ENCODE peak calls at places on chromosomes 16 and 17, in seven cellular contexts. N, D, H, C, P, F and I are unnamed samples.

GRCh38 chr17:79838541-79839274 is 532 bp downstream of the CBX4 start:
- DNase-seq in F (peak), D (peak), P (peak), H (peak), N (no peak), C (no peak), I (peak)

GRCh38 chr17:67845374-67845773 is 20.1 kb downstream of the BPTF start:
- DNase-seq in P (no peak), H (no peak), N (no peak), C (no peak), F (no peak), D (no peak), I (no peak)

GRCh38 chr16:23505942-23506605 is 4.2 kb downstream of the GGA2 start:
- DNase-seq in P (no peak), D (no peak), F (no peak), N (no peak), H (no peak), C (no peak), I (no peak)

GRCh38 chr17:21164226-21165019 is 37.7 kb downstream of the DHRS7B start:
- DNase-seq in N (no peak), D (no peak), P (no peak), F (no peak), H (no peak), C (no peak), I (no peak)

GRCh38 chr16:55543470-55543869 is 23.0 kb upstream of the CAPNS2 start:
- DNase-seq in H (no peak), F (no peak), D (peak), P (no peak), N (peak), C (no peak), I (peak)

GRCh38 chr17:70343134-70343533 is 173.8 kb downstream of the KCNJ2 start:
- DNase-seq in D (no peak), H (no peak), P (no peak), F (no peak), N (no peak), C (no peak), I (no peak)

GRCh38 chr16:11507350-11507749 is 79.4 kb downstream of the LITAF start:
- DNase-seq in D (no peak), P (no peak), H (no peak), C (no peak), F (no peak), N (no peak), I (no peak)

GRCh38 chr17:73166731-73167581 is 2.1 kb downstream of the SSTR2 start:
- DNase-seq in D (no peak), C (no peak), P (no peak), N (no peak), H (no peak), F (peak), I (no peak)

GRCh38 chr17:48633266-48633816 is 7.2 kb upstream of the HOXB9 start:
- DNase-seq in F (no peak), D (no peak), H (no peak), N (no peak), P (no peak), C (no peak), I (no peak)

GRCh38 chr17:78708510-78708973 is 73.5 kb downstream of the CYTH1 start:
- DNase-seq in H (peak), D (peak), N (peak), F (peak), P (peak), C (no peak), I (peak)

GRCh38 chr17:64148017-64148631 is 18.2 kb upstream of the ERN1 start:
- DNase-seq in C (no peak), F (no peak), H (no peak), D (peak), N (peak), P (no peak), I (no peak)

GRCh38 chr17:70855401-70856054 is 686.2 kb downstream of the KCNJ2 start:
- DNase-seq in D (peak), C (no peak), P (no peak), F (no peak), H (no peak), N (peak), I (no peak)

GRCh38 chr17:3528604-3529511 is 28.8 kb downstream of the TRPV3 start:
- DNase-seq in P (no peak), N (no peak), C (no peak), F (no peak), H (no peak), D (no peak), I (no peak)

GRCh38 chr17:76077582-76078110 is 1.3 kb upstream of the ZACN start:
- DNase-seq in F (peak), C (no peak), H (no peak), P (no peak), D (no peak), N (no peak), I (no peak)

GRCh38 chr17:31489295-31490018 is 98.0 kb downstream of the RAB11FIP4 start:
- DNase-seq in D (no peak), P (no peak), N (no peak), C (no peak), H (peak), F (no peak), I (peak)

GRCh38 chr17:46023783-46024388 is 24.8 kb downstream of the STH start:
- DNase-seq in D (no peak), H (no peak), C (no peak), F (no peak), N (no peak), P (no peak), I (no peak)

GRCh38 chr17:40554646-40555295 is 10.5 kb downstream of the CCR7 start:
- DNase-seq in P (no peak), N (no peak), F (no peak), C (peak), D (no peak), H (peak), I (peak)

GRCh38 chr17:72502940-72503341 is 382.1 kb downstream of the SOX9 start:
- DNase-seq in P (no peak), F (no peak), D (peak), C (no peak), H (no peak), N (no peak), I (no peak)

DNA sequence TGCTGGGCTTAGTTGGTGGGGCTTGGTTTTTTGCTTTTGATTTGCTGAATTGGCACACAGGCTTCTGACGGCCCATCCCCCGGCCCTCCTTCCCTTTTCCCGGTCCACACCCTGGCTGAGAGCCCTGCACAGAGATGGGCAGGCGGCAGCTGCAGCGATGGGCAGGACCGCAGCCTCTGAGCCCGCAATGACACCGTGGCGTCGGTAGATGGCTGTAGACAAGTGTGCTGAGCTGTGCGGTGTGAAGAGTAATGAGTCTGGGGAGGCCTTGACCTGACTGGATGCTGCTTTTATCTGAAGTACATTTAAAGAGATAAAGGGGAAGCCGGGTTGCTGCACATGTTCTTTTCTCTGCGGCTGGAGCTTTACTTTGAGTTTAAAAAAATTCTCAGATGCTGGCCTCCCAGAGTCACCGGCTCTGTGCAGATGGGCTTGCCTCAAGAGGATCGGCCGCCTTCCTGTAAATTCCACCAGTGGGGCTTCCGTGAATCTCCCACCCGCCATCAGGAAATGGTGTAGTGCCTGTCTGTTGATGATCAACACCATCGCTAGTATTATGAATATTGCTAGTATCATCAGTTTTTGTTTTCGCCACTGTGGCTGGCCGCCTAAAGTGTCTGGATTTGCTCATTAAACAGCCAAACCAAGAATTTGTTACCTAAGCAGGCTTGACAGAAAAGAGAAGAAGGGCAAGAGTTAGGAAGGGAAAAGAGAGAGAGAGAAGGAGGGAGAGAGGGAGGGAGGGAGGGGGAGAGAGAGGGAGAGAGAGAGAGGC is 245.6 kb upstream of the RBFOX1 start:
- DNase-seq in F (no peak), D (no peak), P (no peak), H (peak), N (no peak), C (peak), I (peak)
- TF ChIP-seq CTCF in F (no peak), D (no peak), P (no peak), H (peak), N (peak), C (peak), I (peak)

GRCh38 chr16:3306078-3306477 is 781 bp downstream of the ZNF75A start:
- DNase-seq in C (no peak), F (no peak), N (no peak), P (no peak), D (no peak), H (no peak), I (no peak)

GRCh38 chr16:3304370-3304769 is 860 bp downstream of the TIGD7 start:
- DNase-seq in C (no peak), P (no peak), N (no peak), H (no peak), F (no peak), D (peak), I (no peak)

DNA sequence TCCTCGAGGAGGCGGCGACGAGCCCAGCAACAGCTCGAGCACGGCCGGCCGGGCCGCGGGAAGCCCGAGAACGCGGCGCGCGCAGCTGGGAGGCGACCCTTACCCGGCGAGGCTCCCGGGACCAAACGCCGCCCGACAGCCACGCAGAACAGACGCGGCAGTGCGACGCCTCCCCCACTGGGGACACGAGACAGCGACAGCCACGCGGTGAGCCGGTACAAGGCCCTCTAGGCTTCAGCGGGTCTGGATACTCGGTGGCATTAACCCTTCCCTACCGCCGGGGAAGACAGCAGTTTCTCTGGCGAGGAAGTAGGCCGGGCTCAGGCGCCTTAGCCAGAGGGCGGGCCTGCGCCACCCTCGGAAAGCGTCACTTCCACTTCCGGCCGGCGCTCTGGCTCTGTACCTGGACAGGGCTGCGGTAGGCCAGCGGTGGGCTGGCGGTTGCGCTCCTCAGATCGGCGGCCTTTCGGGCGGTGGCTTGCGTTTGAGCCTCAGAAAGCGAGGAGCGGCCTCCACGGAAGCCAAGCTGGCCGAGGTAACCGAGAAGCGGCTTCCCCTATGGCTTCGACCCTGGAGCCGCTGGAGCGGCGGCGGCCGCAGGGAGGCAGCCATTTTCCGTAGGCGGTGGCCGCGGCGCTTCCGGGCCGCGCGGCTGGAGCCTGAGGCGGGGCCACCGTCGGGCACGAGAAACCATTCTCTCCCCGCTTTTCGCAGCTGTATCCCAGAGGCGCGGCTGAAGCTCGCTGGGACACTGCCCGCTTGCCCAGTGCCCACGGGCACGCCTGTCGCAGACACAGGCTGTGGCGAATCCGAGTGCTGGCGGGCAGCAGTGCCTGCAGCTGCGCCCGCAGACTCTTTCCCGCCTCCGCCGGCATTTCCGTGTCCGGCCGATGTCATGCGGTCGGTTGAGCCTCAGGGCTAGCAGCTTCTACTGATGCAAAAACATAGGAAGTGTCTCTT is at the start of the genes TIGD7 and ZNF75A:
- DNase-seq in D (peak), P (peak), F (peak), N (peak), H (peak), C (peak), I (peak)
- TF ChIP-seq CTCF in D (no peak), P (no peak), F (no peak), N (no peak), H (peak), C (peak), I (no peak)

DNA sequence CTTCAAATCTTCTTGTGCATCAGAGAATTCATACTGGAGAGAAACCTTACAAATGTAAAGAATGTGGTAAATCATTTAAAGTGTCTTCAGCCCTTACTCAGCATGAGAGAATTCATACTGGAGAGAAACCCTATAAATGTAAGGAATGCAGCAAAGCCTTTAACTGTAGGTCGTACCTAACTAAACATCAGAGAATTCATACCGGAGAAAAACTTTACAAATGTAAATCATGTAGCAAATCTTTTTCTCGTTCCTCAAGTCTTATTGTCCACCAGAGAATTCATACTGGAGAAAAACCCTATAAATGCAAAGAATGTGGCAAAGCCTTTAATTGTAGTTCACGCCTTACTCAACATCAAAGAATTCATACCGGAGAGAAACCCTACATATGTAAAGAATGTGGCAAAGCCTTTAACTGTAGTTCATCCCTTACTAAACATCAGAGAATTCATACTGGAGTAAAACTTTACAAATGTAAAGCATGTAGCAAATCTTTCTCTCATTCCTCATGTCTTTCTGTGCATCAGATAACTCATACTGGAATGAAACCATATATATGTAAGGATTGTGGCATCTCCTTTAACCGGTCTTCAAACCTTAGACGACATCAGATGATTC is 118.5 kb upstream of the ZNF267 start:
- DNase-seq in N (no peak), D (no peak), F (no peak), H (no peak), P (no peak), C (no peak), I (no peak)
- TF ChIP-seq CTCF in N (no peak), D (no peak), F (no peak), H (no peak), P (no peak), C (no peak), I (no peak)

GRCh38 chr17:29571883-29572681 is 3.6 kb downstream of the TP53I13 start:
- DNase-seq in F (no peak), C (peak), P (no peak), H (no peak), D (no peak), N (no peak), I (no peak)
- TF ChIP-seq CTCF in F (no peak), C (no peak), P (no peak), H (no peak), D (no peak), N (no peak), I (no peak)